ENCODE peak calls at places on chromosomes 1 and 21, in four cellular contexts. J is IMR-90, N is mesendoderm, E is mesenchymal stem cell. A is an unnamed sample.

GRCh38 chr21:16280731-16281130 is 550.9 kb downstream of the USP25 start:
- DNase-seq in J (no peak), N (no peak), E (peak), A (no peak)

GRCh38 chr1:211145944-211146343 is 12.0 kb upstream of the KCNH1 start:
- DNase-seq in J (no peak), N (no peak), E (no peak), A (no peak)

GRCh38 chr21:17513214-17514123 is 626 bp downstream of the CXADR start:
- DNase-seq in J (no peak), N (peak), E (peak), A (peak)

GRCh38 chr1:24018611-24019580 is 38.8 kb upstream of the SRSF10 start:
- DNase-seq in J (peak), N (peak), E (peak), A (peak)

GRCh38 chr1:119108993-119109392 is 31.5 kb downstream of the WARS2 start:
- DNase-seq in J (no peak), N (no peak), E (no peak), A (no peak)

GRCh38 chr1:7745783-7746182 is 25.3 kb upstream of the VAMP3 start:
- DNase-seq in J (no peak), N (no peak), E (no peak), A (peak)

GRCh38 chr21:42527489-42528158 is 14.0 kb downstream of the SLC37A1 start:
- DNase-seq in J (no peak), N (no peak), E (peak), A (no peak)

GRCh38 chr1:211734791-211735190 is 59.4 kb upstream of the NEK2 start:
- DNase-seq in J (no peak), N (no peak), E (no peak), A (no peak)

GRCh38 chr1:218933526-218933925 is 240.2 kb upstream of the LYPLAL1 start:
- DNase-seq in J (peak), N (no peak), E (no peak), A (no peak)

GRCh38 chr1:7646981-7647901 is 123.9 kb upstream of the VAMP3 start:
- DNase-seq in J (peak), N (peak), E (peak), A (peak)

GRCh38 chr21:46509760-46510159 is 51.1 kb downstream of the DIP2A start:
- DNase-seq in J (peak), N (no peak), E (peak), A (no peak)

GRCh38 chr1:61140056-61140549 is 57.7 kb downstream of the NFIA start:
- DNase-seq in J (no peak), N (peak), E (no peak), A (no peak)

GRCh38 chr1:7199077-7199779 is 414.0 kb downstream of the CAMTA1 start:
- DNase-seq in J (no peak), N (no peak), E (no peak), A (no peak)

GRCh38 chr1:5513891-5514515 is 478.2 kb downstream of the NPHP4 start:
- DNase-seq in J (no peak), N (no peak), E (no peak), A (no peak)

GRCh38 chr21:23111070-23111605 is 2112.9 kb downstream of the NCAM2 start:
- DNase-seq in J (no peak), N (no peak), E (no peak), A (no peak)

GRCh38 chr1:9717193-9718005 is 65.9 kb downstream of the PIK3CD start:
- DNase-seq in J (no peak), N (peak), E (no peak), A (no peak)

GRCh38 chr1:1144122-1144842 is 28.4 kb upstream of the C1orf159 start:
- DNase-seq in J (no peak), N (no peak), E (no peak), A (no peak)

GRCh38 chr1:89523597-89524368 is 846 bp upstream of the LRRC8B start:
- DNase-seq in J (peak), N (peak), E (peak), A (peak)

GRCh38 chr1:72371259-72372035 is 89.1 kb upstream of the NEGR1 start:
- DNase-seq in J (no peak), N (peak), E (no peak), A (no peak)

DNA sequence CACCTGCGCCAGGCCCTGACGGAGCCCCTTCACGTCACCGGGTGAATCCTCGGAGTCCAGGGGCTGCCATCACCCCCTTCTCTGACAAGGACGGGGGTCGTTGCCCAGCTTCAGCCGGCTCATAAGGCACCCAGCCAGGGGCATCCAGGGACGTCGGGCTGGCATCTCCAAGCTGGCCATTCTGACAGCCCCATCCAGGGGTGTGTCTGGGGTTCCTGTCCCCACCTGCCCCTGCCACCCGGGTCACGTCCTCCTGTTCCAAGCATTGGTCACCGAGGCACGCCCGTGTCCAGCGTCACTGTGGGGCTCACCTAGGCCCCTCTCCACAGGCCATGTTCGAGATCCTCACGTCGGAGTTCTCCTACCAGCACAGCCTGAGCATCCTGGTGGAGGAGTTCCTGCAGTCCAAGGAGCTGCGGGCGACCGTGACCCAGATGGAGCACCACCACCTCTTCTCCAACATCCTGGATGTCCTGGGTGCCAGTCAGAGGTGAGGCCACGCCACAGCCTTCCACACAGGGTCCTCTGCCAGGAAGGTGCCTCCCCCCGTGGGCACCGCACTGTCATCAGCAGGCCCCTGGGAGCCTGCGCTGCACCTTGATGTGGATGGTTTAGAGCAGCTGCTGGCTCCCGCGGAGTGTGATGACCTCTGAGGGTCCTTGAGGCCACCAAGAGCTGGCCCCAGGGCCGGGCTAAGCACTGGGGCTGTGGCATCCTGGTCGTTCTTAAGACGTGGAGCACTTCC is 14.8 kb downstream of the ARHGEF16 start:
- DNase-seq in J (no peak), N (no peak), E (no peak), A (no peak)
- H4K8ac ChIP-seq in J (no peak), N (no peak), E (no peak), A (no peak)

GRCh38 chr1:94646151-94646643 is 104.6 kb upstream of the F3 start:
- DNase-seq in J (peak), N (peak), E (peak), A (no peak)

GRCh38 chr1:94643776-94644175 is 102.2 kb upstream of the F3 start:
- DNase-seq in J (no peak), N (no peak), E (no peak), A (no peak)

GRCh38 chr1:94641990-94642389 is 100.4 kb upstream of the F3 start:
- DNase-seq in J (no peak), N (no peak), E (no peak), A (no peak)

GRCh38 chr1:94642617-94643315 is 101.2 kb upstream of the F3 start:
- DNase-seq in J (no peak), N (no peak), E (no peak), A (no peak)

GRCh38 chr1:94644371-94644770 is 102.8 kb upstream of the F3 start:
- DNase-seq in J (no peak), N (no peak), E (no peak), A (no peak)
- H4K8ac ChIP-seq in J (peak), N (no peak), E (no peak), A (no peak)

GRCh38 chr21:43786423-43787179 is 2.8 kb upstream of the RRP1 start:
- DNase-seq in J (no peak), N (no peak), E (no peak), A (no peak)
- H4K8ac ChIP-seq in J (no peak), N (no peak), E (no peak), A (no peak)

DNA sequence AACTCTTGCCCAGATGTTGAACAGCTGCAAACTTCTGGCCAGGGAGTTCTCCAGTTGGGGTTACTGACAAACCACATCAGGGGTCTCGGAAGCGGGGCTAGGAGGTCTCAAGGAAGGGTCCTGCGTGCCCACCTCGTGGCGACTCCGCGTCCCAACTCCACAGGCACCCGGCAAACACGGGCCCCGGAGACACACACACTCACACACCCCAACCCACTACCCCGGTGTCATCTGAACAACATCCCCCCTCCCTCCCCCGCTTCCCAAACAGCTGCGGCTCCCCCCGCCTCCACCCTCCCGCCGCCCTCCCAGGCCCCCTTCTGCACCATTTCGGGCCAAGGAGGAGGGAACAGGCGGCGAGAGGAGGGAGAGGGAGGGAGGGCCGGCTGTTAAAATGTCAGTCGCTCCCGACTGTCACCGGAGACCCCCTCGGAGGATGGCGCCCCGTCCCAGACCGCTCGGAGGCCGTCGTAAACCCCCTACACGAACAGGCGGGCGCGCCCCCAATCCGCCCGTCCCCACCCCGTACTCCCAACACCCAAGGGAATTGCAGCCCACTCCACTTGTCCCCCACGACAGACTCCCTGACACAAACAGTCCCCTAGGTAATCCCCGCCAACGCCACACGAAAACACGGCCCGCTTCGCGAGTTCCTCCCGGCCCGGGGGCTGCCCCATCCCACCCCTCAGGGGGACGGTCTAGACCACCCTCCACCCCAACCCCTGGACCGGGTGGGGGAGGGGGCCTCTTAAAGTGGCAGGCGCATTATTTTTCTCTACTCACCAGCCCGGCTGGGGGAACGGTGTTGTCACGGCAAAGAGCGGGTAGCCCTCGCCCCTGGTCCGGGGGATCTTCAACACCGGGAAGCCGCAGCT is 635 bp downstream of the MEF2D start:
- DNase-seq in J (peak), N (peak), E (peak), A (peak)
- H4K8ac ChIP-seq in J (peak), N (no peak), E (peak), A (peak)

GRCh38 chr1:209674957-209675566 is at the start of gene G0S2:
- DNase-seq in J (peak), N (peak), E (peak), A (no peak)
- H4K8ac ChIP-seq in J (no peak), N (no peak), E (no peak), A (peak)